ENCODE peak calls at places on chromosomes 16 and 17, in ten cellular contexts. R, W, L, J, Q, I, G, Y, V and N are unnamed samples.

GRCh38 chr16:57844416-57845030 is 42.2 kb upstream of the KIFC3 start:
- DNase-seq in W (no peak), I (no peak), R (no peak), V (no peak), Q (no peak), Y (no peak), L (no peak), G (no peak), J (no peak), N (no peak)

GRCh38 chr17:54270499-54270898 is 447.8 kb downstream of the KIF2B start:
- DNase-seq in V (no peak), Q (no peak), L (no peak), G (peak), W (no peak), J (no peak), Y (no peak), R (no peak), I (no peak), N (no peak)

GRCh38 chr17:49914096-49914490 is 54.9 kb upstream of the DLX4 start:
- DNase-seq in Y (no peak), G (no peak), I (no peak), J (no peak), L (no peak), Q (no peak), R (peak), V (no peak), W (no peak), N (no peak)

GRCh38 chr17:16215002-16215272 is 397 bp downstream of the NCOR1 start:
- DNase-seq in Y (peak), W (peak), I (no peak), R (peak), J (no peak), L (peak), V (peak), Q (peak), G (no peak), N (no peak)

GRCh38 chr16:4850211-4850610 is 2.9 kb downstream of the UBN1 start:
- DNase-seq in G (no peak), V (no peak), W (no peak), R (no peak), L (peak), Y (no peak), Q (no peak), J (no peak), I (no peak), N (no peak)

GRCh38 chr17:41705271-41705991 is 6.7 kb upstream of the GAST start:
- DNase-seq in Q (no peak), J (no peak), I (no peak), V (no peak), Y (no peak), L (no peak), W (no peak), G (no peak), R (no peak), N (no peak)

GRCh38 chr16:88608076-88608475 is 30.3 kb upstream of the IL17C start:
- DNase-seq in R (no peak), J (no peak), Q (no peak), L (no peak), W (no peak), V (no peak), G (no peak), I (no peak), Y (no peak), N (no peak)

GRCh38 chr17:45398800-45399199 is 33.9 kb downstream of the ARHGAP27 start:
- DNase-seq in R (no peak), I (no peak), Y (no peak), L (no peak), G (no peak), J (no peak), W (no peak), Q (no peak), V (no peak), N (no peak)

GRCh38 chr16:59848314-59848713 is 1114.2 kb upstream of the GOT2 start:
- DNase-seq in W (no peak), Q (no peak), Y (no peak), G (no peak), I (no peak), R (no peak), L (no peak), V (no peak), J (no peak), N (no peak)

GRCh38 chr16:13953501-13953900 is 33.5 kb downstream of the ERCC4 start:
- DNase-seq in I (no peak), G (no peak), J (no peak), L (no peak), V (no peak), R (no peak), W (no peak), Y (no peak), Q (no peak), N (no peak)

GRCh38 chr16:20826039-20826566 is 19.8 kb downstream of the REXO5 start:
- DNase-seq in W (no peak), R (no peak), J (no peak), Y (no peak), G (no peak), Q (no peak), L (peak), V (no peak), I (no peak), N (no peak)

GRCh38 chr17:44363613-44364159 is at the start of gene FAM171A2:
- DNase-seq in Y (peak), Q (no peak), W (peak), V (peak), R (no peak), L (peak), I (no peak), J (peak), G (peak), N (no peak)

DNA sequence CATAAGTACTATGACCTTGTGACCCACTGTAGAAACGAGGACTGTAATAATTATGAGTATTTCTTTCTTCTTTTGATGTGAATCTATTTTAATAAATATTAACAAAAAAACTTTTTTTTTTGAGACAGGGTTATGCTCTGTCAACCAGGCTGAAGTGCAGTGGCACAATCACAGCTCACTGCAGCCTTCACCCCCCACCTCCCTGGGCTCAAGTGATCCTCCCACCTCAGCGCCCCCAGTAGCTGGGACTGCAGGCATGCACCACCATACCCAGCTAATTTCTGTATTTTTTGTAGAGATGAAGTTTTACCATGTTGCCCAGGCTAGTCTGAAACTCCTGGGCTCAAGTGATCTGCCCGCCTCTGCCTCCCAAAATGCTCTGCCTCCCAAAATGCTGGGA is 32.6 kb downstream of the SCPEP1 start:
- DNase-seq in L (no peak), I (no peak), J (no peak), V (no peak), R (no peak), W (no peak), Y (no peak), G (no peak), Q (no peak), N (no peak)
- TF ChIP-seq CTCF in L (no peak), I (no peak), J (no peak), V (no peak), R (no peak), W (no peak), Y (no peak), G (no peak), Q (no peak), N (no peak)

GRCh38 chr17:71535311-71535710 is 585.5 kb upstream of the SOX9 start:
- DNase-seq in G (peak), V (no peak), W (no peak), Y (no peak), L (no peak), R (no peak), I (no peak), J (no peak), Q (no peak), N (no peak)

GRCh38 chr17:71528210-71528609 is 592.6 kb upstream of the SOX9 start:
- DNase-seq in V (no peak), Q (no peak), W (no peak), J (no peak), R (no peak), L (no peak), Y (no peak), I (no peak), G (no peak), N (no peak)

GRCh38 chr17:71527311-71527710 is 593.5 kb upstream of the SOX9 start:
- DNase-seq in V (no peak), G (peak), L (no peak), Y (no peak), J (peak), R (no peak), I (no peak), W (no peak), Q (no peak), N (no peak)

DNA sequence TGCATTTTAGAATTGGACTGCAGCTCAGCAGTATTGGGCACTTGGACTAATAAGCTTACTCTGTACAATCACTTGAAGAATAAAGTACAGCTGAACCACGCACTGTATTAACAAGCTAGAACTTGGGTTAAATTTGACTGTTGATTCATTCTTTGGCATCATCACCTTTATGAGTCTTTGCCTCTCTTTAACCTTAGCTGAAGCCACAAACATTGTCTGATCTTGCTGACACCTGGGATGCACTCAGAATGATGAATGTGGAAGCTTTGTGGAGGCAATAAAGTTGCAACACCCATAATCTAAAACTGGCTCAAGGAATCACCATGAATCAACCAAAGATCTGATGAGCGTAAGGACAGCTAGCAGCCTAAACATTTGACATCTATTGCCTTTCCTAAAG is 590.6 kb upstream of the SOX9 start:
- DNase-seq in Q (no peak), Y (no peak), R (no peak), L (no peak), I (no peak), W (no peak), V (no peak), G (peak), J (peak), N (no peak)
- TF ChIP-seq CTCF in Q (no peak), Y (no peak), R (no peak), L (no peak), I (no peak), W (no peak), V (no peak), G (no peak), J (no peak), N (no peak)

DNA sequence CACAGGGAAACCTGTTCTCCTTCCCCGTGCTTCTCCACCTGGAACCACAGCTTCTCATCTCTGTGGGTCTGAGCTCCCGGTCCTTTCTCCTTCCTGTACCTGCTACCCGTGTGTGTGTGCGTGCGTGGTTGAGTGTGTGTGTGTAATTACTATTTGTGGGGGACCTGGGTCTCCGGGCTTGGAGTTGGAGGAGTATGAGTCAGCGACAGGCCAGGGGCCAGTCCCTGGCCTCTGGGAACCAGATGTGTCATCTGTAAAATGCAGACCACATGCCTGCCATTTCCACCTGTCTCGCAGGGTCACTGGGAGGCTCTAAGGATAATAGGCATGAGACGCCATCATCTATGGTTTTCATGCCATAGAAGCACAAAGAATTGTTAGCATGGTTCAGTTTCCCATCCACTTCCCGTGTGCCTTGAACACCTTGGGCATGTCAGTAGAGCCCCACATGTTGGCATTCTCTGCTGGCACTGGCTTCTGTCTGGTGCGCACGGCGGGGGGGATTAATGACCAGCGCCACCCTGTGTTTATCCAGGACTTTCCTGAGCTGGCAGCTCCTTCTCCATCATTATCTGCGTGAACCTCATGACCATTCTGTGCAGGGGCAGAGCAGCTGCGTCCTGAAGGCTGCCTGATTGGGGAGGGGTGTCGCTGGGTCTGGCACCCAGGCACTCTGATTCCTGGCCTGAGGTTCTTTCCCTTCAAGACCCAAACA is 1.5 kb downstream of the ZNF205 start:
- DNase-seq in J (peak), V (no peak), L (peak), Y (no peak), I (no peak), G (no peak), Q (no peak), R (no peak), W (no peak), N (no peak)
- TF ChIP-seq CTCF in J (peak), V (no peak), L (no peak), Y (no peak), I (no peak), G (no peak), Q (no peak), R (no peak), W (no peak), N (no peak)

GRCh38 chr16:75591001-75591852 is 25.0 kb downstream of the GABARAPL2 start:
- DNase-seq in R (peak), W (no peak), Y (no peak), V (peak), G (no peak), J (no peak), L (peak), Q (peak), I (no peak), N (no peak)
- TF ChIP-seq CTCF in R (peak), W (no peak), Y (no peak), V (no peak), G (no peak), J (no peak), L (no peak), Q (no peak), I (peak), N (no peak)

GRCh38 chr17:36132421-36132831 is 28.8 kb downstream of the CCL4 start:
- DNase-seq in L (no peak), W (no peak), R (no peak), V (no peak), I (no peak), Q (no peak), Y (no peak), G (no peak), J (no peak), N (no peak)

GRCh38 chr17:36131931-36132330 is 28.3 kb downstream of the CCL4 start:
- DNase-seq in W (no peak), Y (no peak), R (no peak), G (no peak), L (no peak), J (no peak), Q (no peak), I (no peak), V (no peak), N (no peak)

GRCh38 chr17:36129616-36130015 is 26.0 kb downstream of the CCL4 start:
- DNase-seq in V (no peak), Q (no peak), Y (no peak), W (no peak), R (no peak), I (no peak), G (no peak), J (no peak), L (no peak), N (no peak)

GRCh38 chr17:36133629-36134259 is 30.1 kb downstream of the CCL4 start:
- DNase-seq in L (no peak), I (no peak), R (peak), Y (no peak), V (no peak), J (no peak), G (no peak), Q (no peak), W (no peak), N (no peak)

GRCh38 chr17:36131436-36131835 is 27.8 kb downstream of the CCL4 start:
- DNase-seq in Y (no peak), L (no peak), J (no peak), Q (no peak), I (no peak), V (no peak), G (no peak), R (no peak), W (no peak), N (no peak)
- TF ChIP-seq CTCF in Y (no peak), L (no peak), J (peak), Q (no peak), I (no peak), V (no peak), G (no peak), R (no peak), W (peak), N (no peak)

DNA sequence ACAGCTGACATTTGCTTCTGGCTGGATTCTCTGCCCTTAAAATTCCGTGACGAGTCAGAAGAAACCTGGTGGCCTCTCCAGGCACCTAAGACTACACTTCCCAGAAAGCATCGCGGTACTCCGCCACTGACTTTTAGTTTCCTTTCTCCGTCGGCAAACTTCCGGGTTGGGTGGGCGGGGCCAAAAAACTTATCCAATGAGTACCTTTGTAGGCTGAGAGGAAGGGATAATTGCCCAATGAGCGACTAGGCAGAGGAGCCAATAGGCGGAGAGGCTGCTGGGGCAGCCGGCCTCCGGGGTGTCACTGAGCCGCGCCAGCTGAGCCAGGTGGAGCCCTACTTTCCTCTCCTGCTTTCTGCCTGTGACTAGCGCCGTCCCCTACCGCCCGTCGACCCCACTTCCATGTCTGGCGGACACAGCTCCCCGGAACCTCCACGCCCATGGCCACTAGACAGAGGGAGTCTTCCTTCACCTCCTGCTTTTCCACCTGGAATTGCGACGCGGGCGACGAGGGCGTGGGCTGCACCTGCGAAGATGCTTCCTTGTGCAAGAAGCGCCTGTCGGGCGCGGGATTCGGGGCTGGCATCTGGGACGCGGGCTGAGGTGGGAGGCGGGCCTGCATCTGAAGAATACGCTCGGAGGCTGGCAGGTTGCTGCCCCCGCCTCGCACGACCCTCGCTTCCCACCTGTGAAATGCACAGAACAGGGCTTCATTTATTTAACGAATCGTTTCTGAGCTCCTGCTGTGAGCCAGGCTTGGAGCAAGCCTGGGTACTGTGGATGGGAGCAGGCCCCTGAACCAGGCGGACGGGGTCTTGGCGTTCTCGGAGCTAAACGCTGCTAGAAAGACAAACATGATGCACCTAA is 16.5 kb upstream of the ARHGAP17 start:
- DNase-seq in W (peak), L (peak), I (peak), R (peak), Y (peak), Q (peak), G (peak), V (peak), J (peak), N (peak)
- TF ChIP-seq CTCF in W (no peak), L (no peak), I (no peak), R (peak), Y (no peak), Q (no peak), G (no peak), V (no peak), J (no peak), N (no peak)

GRCh38 chr17:38747385-38748328 is 479 bp downstream of the PCGF2 start:
- DNase-seq in G (peak), W (no peak), J (no peak), Q (no peak), L (peak), Y (peak), I (no peak), V (peak), R (peak), N (no peak)
- TF ChIP-seq CTCF in G (no peak), W (no peak), J (no peak), Q (peak), L (peak), Y (no peak), I (no peak), V (peak), R (peak), N (no peak)

DNA sequence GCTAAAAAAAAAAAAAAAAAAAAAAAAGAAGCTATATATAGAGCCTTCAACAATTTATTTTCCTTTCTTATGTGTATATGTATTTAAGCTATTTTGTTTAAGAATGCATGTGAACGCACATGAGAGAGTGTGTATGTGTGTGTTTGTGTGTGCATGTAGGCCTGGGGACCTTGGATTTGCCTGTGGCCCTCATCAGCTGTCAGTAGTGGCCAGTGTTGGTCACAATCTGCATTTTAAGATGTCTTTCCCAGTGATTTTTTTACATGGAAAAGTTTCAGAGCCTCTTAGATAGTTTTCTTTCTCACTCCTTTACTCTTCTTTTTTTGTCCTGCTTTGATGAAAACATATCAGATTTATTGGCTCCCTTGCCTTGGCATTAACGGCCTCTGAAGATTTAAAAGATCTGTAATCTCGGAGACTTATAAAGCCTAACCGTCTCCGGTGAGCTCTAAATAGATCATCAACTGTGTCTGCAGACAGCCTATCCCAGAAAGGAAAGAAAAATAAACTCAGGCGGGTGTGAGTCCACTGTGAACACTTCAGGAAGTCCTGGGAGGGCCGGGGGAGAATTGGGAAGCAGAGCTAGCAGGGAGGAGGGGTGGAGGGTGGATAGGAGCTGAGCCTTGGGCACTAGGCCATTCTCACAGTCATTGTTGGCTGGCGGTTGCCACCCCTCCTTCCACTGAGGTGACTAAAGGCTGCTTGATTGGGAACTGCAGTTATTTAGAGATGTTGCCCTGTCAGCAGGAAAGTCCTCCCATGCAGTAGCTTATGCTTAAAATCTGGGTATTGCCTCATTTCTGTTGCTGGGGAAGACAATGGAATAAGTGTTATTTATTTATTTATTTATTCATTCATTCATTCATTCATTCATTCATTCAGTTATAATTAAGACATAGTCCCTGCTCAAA is 86.8 kb downstream of the WWP2 start:
- DNase-seq in V (peak), Q (peak), W (no peak), J (peak), G (peak), I (peak), L (no peak), R (peak), Y (peak), N (peak)
- TF ChIP-seq CTCF in V (no peak), Q (peak), W (no peak), J (no peak), G (no peak), I (no peak), L (no peak), R (peak), Y (no peak), N (no peak)